ENCODE peak calls at places on chromosomes 5 and 9, in nine cellular contexts. V, C, B, E, X, A, P, N and R are unnamed samples.

GRCh38 chr9:34898846-34899245 is 59.2 kb upstream of the PHF24 start:
- DNase-seq in E (no peak), V (no peak), C (no peak), N (no peak), A (no peak), B (no peak), X (no peak), P (no peak), R (no peak)

GRCh38 chr9:122346478-122347347 is 24.1 kb upstream of the PTGS1 start:
- DNase-seq in B (no peak), P (no peak), E (no peak), C (peak; percentile 9), V (no peak), A (no peak), N (no peak), X (peak; percentile 32), R (peak; percentile 11)

GRCh38 chr9:93058357-93059096 is at the start of gene SUSD3:
- DNase-seq in A (no peak), N (no peak), C (peak; percentile 37), E (no peak), V (peak; percentile 88), X (peak; percentile 96), P (no peak), B (peak; percentile 36), R (no peak)

GRCh38 chr9:115883467-115884329 is 269.9 kb upstream of the PAPPA start:
- DNase-seq in P (no peak), C (peak; percentile 69), A (no peak), V (no peak), B (peak; percentile 66), N (peak; percentile 54), X (no peak), E (no peak), R (peak; percentile 40)

GRCh38 chr5:135950611-135951010 is 4.2 kb downstream of the LECT2 start:
- DNase-seq in B (peak; percentile 21), N (peak; percentile 77), P (no peak), X (no peak), C (no peak), E (no peak), V (no peak), A (no peak), R (peak; percentile 25)

GRCh38 chr9:137620581-137620980 is 1.8 kb downstream of the EHMT1 start:
- DNase-seq in B (no peak), X (no peak), A (no peak), P (no peak), N (no peak), E (no peak), V (no peak), C (no peak), R (no peak)

GRCh38 chr9:74463825-74464224 is 33.3 kb upstream of the RORB start:
- DNase-seq in V (no peak), N (no peak), X (no peak), A (no peak), B (no peak), C (no peak), E (no peak), P (no peak), R (no peak)

GRCh38 chr9:35635730-35636129 is 15.0 kb downstream of the SIT1 start:
- DNase-seq in N (no peak), B (no peak), A (no peak), C (no peak), X (no peak), E (no peak), V (no peak), P (no peak), R (no peak)

GRCh38 chr5:176639981-176640380 is 7.3 kb upstream of the TSPAN17 start:
- DNase-seq in C (no peak), X (no peak), A (peak; percentile 89), V (no peak), B (peak; percentile 15), E (no peak), P (no peak), N (peak; percentile 80), R (no peak)

GRCh38 chr5:146862641-146863040 is 15.9 kb downstream of the PPP2R2B start:
- DNase-seq in A (no peak), X (no peak), C (no peak), N (no peak), V (no peak), E (no peak), P (no peak), B (no peak), R (no peak)

GRCh38 chr9:109122726-109123621 is 3.2 kb upstream of the TMEM245 start:
- DNase-seq in N (no peak), A (no peak), B (no peak), P (no peak), E (no peak), V (no peak), C (no peak), X (no peak), R (no peak)

GRCh38 chr5:92907914-92908606 is 673.0 kb downstream of the NR2F1-AS1 start:
- DNase-seq in C (no peak), X (no peak), E (no peak), V (peak; percentile 8), A (no peak), N (peak; percentile 46), B (peak; percentile 77), P (peak; percentile 12), R (peak; percentile 79)

GRCh38 chr5:78509884-78510769 is 138.4 kb downstream of the LHFPL2 start:
- DNase-seq in N (no peak), X (peak; percentile 49), C (no peak), V (peak; percentile 71), A (peak; percentile 68), B (no peak), P (no peak), E (no peak), R (no peak)

GRCh38 chr5:103519550-103519949 is 43.0 kb downstream of the NUDT12 start:
- DNase-seq in A (no peak), C (peak; percentile 25), E (no peak), V (no peak), B (peak; percentile 15), X (no peak), P (no peak), N (no peak), R (no peak)

GRCh38 chr5:42361321-42361688 is 61.9 kb upstream of the GHR start:
- DNase-seq in X (no peak), C (no peak), A (no peak), V (no peak), P (no peak), N (no peak), B (peak; percentile 13), E (no peak), R (peak; percentile 1)

GRCh38 chr9:33350310-33350709 is 52.1 kb downstream of the AQP7 start:
- DNase-seq in A (no peak), B (peak; percentile 92), V (no peak), C (no peak), P (peak; percentile 44), X (no peak), N (peak; percentile 84), E (no peak), R (peak; percentile 81)

GRCh38 chr9:13863112-13863511 is 450.8 kb downstream of the NFIB start:
- DNase-seq in N (no peak), E (no peak), X (peak; percentile 35), A (peak; percentile 61), P (peak; percentile 33), V (no peak), B (peak; percentile 49), C (peak; percentile 3), R (no peak)

GRCh38 chr9:74803366-74804017 is 84.2 kb downstream of the TRPM6 start:
- DNase-seq in V (no peak), P (no peak), A (no peak), X (no peak), E (no peak), B (no peak), C (no peak), N (no peak), R (no peak)

GRCh38 chr9:102518324-102518723 is 476.8 kb upstream of the CYLC2 start:
- DNase-seq in V (no peak), P (no peak), N (no peak), X (no peak), B (no peak), C (no peak), E (no peak), A (no peak), R (no peak)

GRCh38 chr5:6859951-6860638 is 146.9 kb downstream of the TENT4A start:
- DNase-seq in C (no peak), B (no peak), P (no peak), E (no peak), N (no peak), A (no peak), V (no peak), X (no peak), R (no peak)
- H3K4me3 ChIP-seq in C (no peak overlapping the region), B (no peak overlapping the region), P (no peak overlapping the region), E (no peak overlapping the region), N (no peak overlapping the region), A (no peak overlapping the region), V (no peak overlapping the region), X (no peak overlapping the region), R (no peak overlapping the region)

DNA sequence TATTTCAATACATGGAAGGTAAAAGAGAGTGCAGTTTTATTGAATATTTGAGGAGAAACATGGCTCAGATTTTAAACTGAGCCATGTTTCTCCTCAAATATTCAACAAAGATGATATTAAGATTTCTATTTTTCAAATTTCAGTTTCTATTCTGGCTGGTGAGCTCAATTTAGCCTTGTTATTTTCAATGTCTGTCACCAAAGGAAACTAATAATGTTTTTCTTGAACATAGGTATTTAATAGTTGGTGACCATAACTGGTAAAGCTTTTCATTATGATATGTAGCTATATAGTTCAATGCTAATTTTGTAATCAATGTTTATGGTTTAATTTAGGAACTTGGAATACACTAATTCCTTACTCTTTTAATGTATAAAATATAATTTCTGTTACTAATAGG is 177.4 kb downstream of the FER start:
- DNase-seq in B (no peak), A (no peak), P (no peak), N (no peak), X (no peak), C (no peak), E (no peak), V (no peak), R (no peak)
- H3K4me3 ChIP-seq in B (no peak overlapping the region), A (no peak overlapping the region), P (no peak overlapping the region), N (no peak overlapping the region), X (no peak overlapping the region), C (no peak overlapping the region), E (no peak overlapping the region), V (no peak overlapping the region), R (no peak overlapping the region)

GRCh38 chr9:84702469-84702868 is 32.9 kb downstream of the NTRK2 start:
- DNase-seq in V (no peak), B (no peak), E (no peak), A (no peak), C (no peak), P (no peak), N (no peak), X (no peak), R (no peak)
- H3K4me3 ChIP-seq in V (no peak overlapping the region), B (no peak overlapping the region), E (no peak overlapping the region), A (no peak overlapping the region), C (no peak overlapping the region), P (no peak overlapping the region), N (no peak overlapping the region), X (no peak overlapping the region), R (no peak overlapping the region)

DNA sequence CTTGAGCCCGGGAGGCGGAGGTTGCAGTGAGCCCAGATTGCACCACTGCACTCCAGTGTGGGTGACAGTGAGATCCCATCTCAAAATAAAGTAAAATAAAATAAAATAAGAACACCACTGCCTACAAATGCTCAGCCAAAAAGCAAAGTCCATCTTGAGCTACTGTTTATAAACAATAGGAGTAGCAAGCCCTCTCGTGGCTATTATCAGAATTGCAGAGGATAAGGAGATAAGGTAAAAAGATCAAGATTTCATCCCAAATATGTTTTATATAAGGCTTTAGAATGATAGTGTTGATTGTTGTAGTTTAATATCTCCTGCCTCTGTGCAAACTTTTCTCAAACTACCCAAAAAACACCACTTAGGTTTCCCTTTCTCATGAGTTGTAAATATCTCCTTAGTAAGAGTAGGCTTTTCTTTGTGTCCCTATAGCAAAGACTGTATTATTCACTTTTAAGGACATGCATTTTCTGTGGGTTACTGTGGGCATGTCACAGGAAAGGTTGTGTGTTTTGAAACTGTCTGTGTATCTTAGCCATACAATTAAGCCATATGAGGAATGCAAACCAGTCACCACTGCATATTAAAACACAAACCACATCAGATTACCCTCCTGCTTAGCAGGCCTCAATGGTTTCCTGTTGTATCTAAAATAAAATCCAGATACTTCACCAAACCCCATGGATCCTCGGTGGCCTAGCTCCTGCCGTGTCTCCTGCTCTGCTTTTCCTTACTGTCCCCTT is 31.8 kb upstream of the CKS2 start:
- DNase-seq in V (no peak), P (peak; percentile 23), B (peak; percentile 81), E (no peak), A (no peak), C (peak; percentile 74), N (peak; percentile 70), X (no peak), R (peak; percentile 74)
- H3K4me3 ChIP-seq in V (no peak overlapping the region), P (no peak overlapping the region), B (no peak overlapping the region), E (no peak overlapping the region), A (no peak overlapping the region), C (no peak overlapping the region), N (no peak overlapping the region), X (no peak overlapping the region), R (no peak overlapping the region)